ENCODE peak calls at places on chromosomes 7 and 10, in nine cellular contexts. One of them, this sample, is unnamed.

GRCh38 chr7:44122529-44122928 is 819 bp downstream of the POLD2 start:
- DNase-seq in left ventricle myocardium inferior: no peak
- DNase-seq in heart right ventricle: no peak
- DNase-seq in uterus: no peak
- DNase-seq in colonic mucosa: no peak
- DNase-seq in A549: no peak
- DNase-seq in PC-9: no peak
- DNase-seq in aorta: no peak
- DNase-seq in lower lobe of right lung: no peak
- DNase-seq in this sample: no peak

GRCh38 chr10:112454910-112455779 is 8.1 kb downstream of the VTI1A start:
- DNase-seq in left ventricle myocardium inferior: no peak
- DNase-seq in heart right ventricle: no peak
- DNase-seq in uterus: no peak
- DNase-seq in colonic mucosa: no peak
- DNase-seq in A549: no peak
- DNase-seq in PC-9: no peak
- DNase-seq in aorta: no peak
- DNase-seq in lower lobe of right lung: no peak
- DNase-seq in this sample: no peak

GRCh38 chr7:150341263-150342118 is at the start of gene RARRES2:
- DNase-seq in left ventricle myocardium inferior: peak; percentile 56
- DNase-seq in heart right ventricle: peak; percentile 65
- DNase-seq in uterus: peak; percentile 87
- DNase-seq in colonic mucosa: peak; percentile 58
- DNase-seq in A549: no peak
- DNase-seq in PC-9: no peak
- DNase-seq in aorta: peak; percentile 84
- DNase-seq in lower lobe of right lung: no peak
- DNase-seq in this sample: no peak

GRCh38 chr7:109178342-109178741 is 608.7 kb downstream of the DNAJB9 start:
- DNase-seq in left ventricle myocardium inferior: no peak
- DNase-seq in heart right ventricle: no peak
- DNase-seq in uterus: no peak
- DNase-seq in colonic mucosa: no peak
- DNase-seq in A549: no peak
- DNase-seq in PC-9: no peak
- DNase-seq in aorta: no peak
- DNase-seq in lower lobe of right lung: no peak
- DNase-seq in this sample: no peak

GRCh38 chr10:71337219-71337625 is 18.2 kb downstream of the SLC29A3 start:
- DNase-seq in left ventricle myocardium inferior: no peak
- DNase-seq in heart right ventricle: no peak
- DNase-seq in uterus: no peak
- DNase-seq in colonic mucosa: peak; percentile 44
- DNase-seq in A549: no peak
- DNase-seq in PC-9: peak; percentile 80
- DNase-seq in aorta: no peak
- DNase-seq in lower lobe of right lung: no peak
- DNase-seq in this sample: no peak

GRCh38 chr10:44132361-44133289 is 252.3 kb downstream of the CXCL12 start:
- DNase-seq in left ventricle myocardium inferior: peak; percentile 31
- DNase-seq in heart right ventricle: peak; percentile 17
- DNase-seq in uterus: peak; percentile 22
- DNase-seq in colonic mucosa: no peak
- DNase-seq in A549: no peak
- DNase-seq in PC-9: no peak
- DNase-seq in aorta: no peak
- DNase-seq in lower lobe of right lung: no peak
- DNase-seq in this sample: peak; percentile 40

GRCh38 chr10:96585726-96586418 is 940 bp downstream of the TM9SF3 start:
- DNase-seq in left ventricle myocardium inferior: no peak
- DNase-seq in heart right ventricle: no peak
- DNase-seq in uterus: no peak
- DNase-seq in colonic mucosa: peak; percentile 83
- DNase-seq in A549: no peak
- DNase-seq in PC-9: no peak
- DNase-seq in aorta: no peak
- DNase-seq in lower lobe of right lung: no peak
- DNase-seq in this sample: no peak

GRCh38 chr7:138727336-138728099 is 26.4 kb upstream of the SVOPL start:
- DNase-seq in left ventricle myocardium inferior: no peak
- DNase-seq in heart right ventricle: no peak
- DNase-seq in uterus: no peak
- DNase-seq in colonic mucosa: no peak
- DNase-seq in A549: no peak
- DNase-seq in PC-9: no peak
- DNase-seq in aorta: no peak
- DNase-seq in lower lobe of right lung: no peak
- DNase-seq in this sample: no peak

GRCh38 chr10:26859241-26860025 is 1.3 kb downstream of the ABI1 start:
- DNase-seq in left ventricle myocardium inferior: no peak
- DNase-seq in heart right ventricle: no peak
- DNase-seq in uterus: no peak
- DNase-seq in colonic mucosa: no peak
- DNase-seq in A549: no peak
- DNase-seq in PC-9: no peak
- DNase-seq in aorta: no peak
- DNase-seq in lower lobe of right lung: no peak
- DNase-seq in this sample: no peak

GRCh38 chr7:5704534-5704922 is 76.9 kb downstream of the RNF216 start:
- DNase-seq in left ventricle myocardium inferior: peak; percentile 67
- DNase-seq in heart right ventricle: peak; percentile 61
- DNase-seq in uterus: peak; percentile 84
- DNase-seq in colonic mucosa: peak; percentile 76
- DNase-seq in A549: peak; percentile 71
- DNase-seq in PC-9: peak; percentile 76
- DNase-seq in aorta: peak; percentile 87
- DNase-seq in lower lobe of right lung: peak; percentile 68
- DNase-seq in this sample: peak; percentile 83

GRCh38 chr10:72425133-72425532 is 70.4 kb upstream of the DNAJB12 start:
- DNase-seq in left ventricle myocardium inferior: no peak
- DNase-seq in heart right ventricle: no peak
- DNase-seq in uterus: no peak
- DNase-seq in colonic mucosa: no peak
- DNase-seq in A549: no peak
- DNase-seq in PC-9: no peak
- DNase-seq in aorta: no peak
- DNase-seq in lower lobe of right lung: no peak
- DNase-seq in this sample: no peak

GRCh38 chr10:69890065-69890831 is 88.5 kb downstream of the COL13A1 start:
- DNase-seq in left ventricle myocardium inferior: no peak
- DNase-seq in heart right ventricle: no peak
- DNase-seq in uterus: no peak
- DNase-seq in colonic mucosa: peak; percentile 59
- DNase-seq in A549: no peak
- DNase-seq in PC-9: no peak
- DNase-seq in aorta: no peak
- DNase-seq in lower lobe of right lung: no peak
- DNase-seq in this sample: no peak

GRCh38 chr7:74028321-74028812 is 394 bp downstream of the ELN start:
- DNase-seq in left ventricle myocardium inferior: no peak
- DNase-seq in heart right ventricle: no peak
- DNase-seq in uterus: no peak
- DNase-seq in colonic mucosa: no peak
- DNase-seq in A549: no peak
- DNase-seq in PC-9: no peak
- DNase-seq in aorta: peak; percentile 76
- DNase-seq in lower lobe of right lung: no peak
- DNase-seq in this sample: no peak

GRCh38 chr10:46228076-46229071 is 58.4 kb upstream of the ANTXRL start:
- DNase-seq in left ventricle myocardium inferior: peak; percentile 56
- DNase-seq in heart right ventricle: peak; percentile 57
- DNase-seq in uterus: peak; percentile 47
- DNase-seq in colonic mucosa: peak; percentile 72
- DNase-seq in A549: peak; percentile 89
- DNase-seq in PC-9: peak; percentile 84
- DNase-seq in aorta: peak; percentile 84
- DNase-seq in lower lobe of right lung: peak; percentile 67
- DNase-seq in this sample: peak; percentile 71

GRCh38 chr10:107544706-107545520 is 380.4 kb upstream of the SORCS1 start:
- DNase-seq in left ventricle myocardium inferior: no peak
- DNase-seq in heart right ventricle: no peak
- DNase-seq in uterus: no peak
- DNase-seq in colonic mucosa: no peak
- DNase-seq in A549: no peak
- DNase-seq in PC-9: no peak
- DNase-seq in aorta: no peak
- DNase-seq in lower lobe of right lung: no peak
- DNase-seq in this sample: no peak
- H3K27ac ChIP-seq in left ventricle myocardium inferior: no peak overlapping the region
- H3K27ac ChIP-seq in heart right ventricle: no peak overlapping the region
- H3K27ac ChIP-seq in uterus: no peak overlapping the region
- H3K27ac ChIP-seq in colonic mucosa: no peak overlapping the region
- H3K27ac ChIP-seq in A549: no peak overlapping the region
- H3K27ac ChIP-seq in PC-9: no peak overlapping the region
- H3K27ac ChIP-seq in aorta: no peak overlapping the region
- H3K27ac ChIP-seq in lower lobe of right lung: no peak overlapping the region
- H3K27ac ChIP-seq in this sample: no peak overlapping the region

GRCh38 chr10:99532194-99532593 is 548 bp upstream of the NKX2-3 start:
- DNase-seq in left ventricle myocardium inferior: no peak
- DNase-seq in heart right ventricle: no peak
- DNase-seq in uterus: no peak
- DNase-seq in colonic mucosa: no peak
- DNase-seq in A549: no peak
- DNase-seq in PC-9: no peak
- DNase-seq in aorta: no peak
- DNase-seq in lower lobe of right lung: no peak
- DNase-seq in this sample: no peak

GRCh38 chr10:99534939-99535763 is 2.4 kb downstream of the NKX2-3 start:
- DNase-seq in left ventricle myocardium inferior: no peak
- DNase-seq in heart right ventricle: no peak
- DNase-seq in uterus: no peak
- DNase-seq in colonic mucosa: no peak
- DNase-seq in A549: no peak
- DNase-seq in PC-9: no peak
- DNase-seq in aorta: no peak
- DNase-seq in lower lobe of right lung: no peak
- DNase-seq in this sample: no peak

GRCh38 chr10:99534456-99534938 is 1.8 kb downstream of the NKX2-3 start:
- DNase-seq in left ventricle myocardium inferior: no peak
- DNase-seq in heart right ventricle: no peak
- DNase-seq in uterus: no peak
- DNase-seq in colonic mucosa: no peak
- DNase-seq in A549: no peak
- DNase-seq in PC-9: no peak
- DNase-seq in aorta: no peak
- DNase-seq in lower lobe of right lung: no peak
- DNase-seq in this sample: no peak

GRCh38 chr10:99532687-99533495 is at the start of gene NKX2-3:
- DNase-seq in left ventricle myocardium inferior: peak; percentile 48
- DNase-seq in heart right ventricle: peak; percentile 53
- DNase-seq in uterus: peak; percentile 44
- DNase-seq in colonic mucosa: peak; percentile 87
- DNase-seq in A549: peak; percentile 88
- DNase-seq in PC-9: no peak
- DNase-seq in aorta: peak; percentile 78
- DNase-seq in lower lobe of right lung: peak; percentile 68
- DNase-seq in this sample: no peak

DNA sequence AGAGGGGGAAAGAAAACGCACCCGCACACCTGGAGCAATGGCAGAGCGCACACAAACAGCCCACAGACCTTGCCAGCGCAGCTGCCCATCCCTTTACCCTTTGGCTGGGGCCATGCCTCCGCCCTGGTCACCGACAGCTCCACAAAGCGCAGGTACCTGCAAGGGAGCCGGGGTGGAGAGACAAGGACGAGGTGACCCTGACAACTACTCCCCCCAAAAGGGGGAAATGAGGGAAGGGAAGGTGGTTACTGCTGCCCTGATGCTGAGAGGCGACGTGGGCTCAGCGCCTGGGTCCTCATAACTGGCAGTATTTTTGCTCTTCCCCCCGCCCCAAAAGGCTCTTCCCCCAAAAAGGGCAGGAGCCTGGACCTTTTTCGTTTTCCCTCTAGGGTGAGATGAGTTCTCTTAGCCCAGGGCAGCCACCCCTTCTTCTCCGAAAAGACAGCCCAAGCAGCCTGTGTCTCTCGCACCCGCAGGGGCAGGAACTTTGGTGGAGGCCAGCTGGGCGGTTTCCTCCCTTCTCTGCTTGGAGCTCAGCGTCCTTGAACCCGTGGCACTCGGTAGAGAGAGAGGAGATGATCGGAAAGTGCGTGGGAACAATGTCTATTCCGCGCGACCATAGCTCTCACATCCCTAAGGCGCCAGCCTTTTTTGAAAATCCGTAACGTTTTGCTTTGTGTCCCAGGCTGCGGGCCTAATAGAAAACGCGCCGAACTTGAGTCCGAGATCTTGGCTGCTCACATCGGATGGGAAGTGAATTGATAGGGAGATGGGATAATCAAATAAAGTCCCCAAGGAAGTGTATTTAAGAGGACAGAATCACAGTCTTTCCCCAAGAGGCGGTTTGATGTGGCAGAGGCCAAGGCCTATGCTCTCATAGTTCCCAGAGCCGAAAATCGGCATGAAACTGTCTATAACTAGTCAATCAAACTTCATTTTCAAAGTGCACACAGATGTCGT is 1.0 kb downstream of the NKX2-3 start:
- DNase-seq in left ventricle myocardium inferior: no peak
- DNase-seq in heart right ventricle: no peak
- DNase-seq in uterus: no peak
- DNase-seq in colonic mucosa: no peak
- DNase-seq in A549: no peak
- DNase-seq in PC-9: no peak
- DNase-seq in aorta: no peak
- DNase-seq in lower lobe of right lung: no peak
- DNase-seq in this sample: no peak
- H3K27ac ChIP-seq in left ventricle myocardium inferior: no peak overlapping the region
- H3K27ac ChIP-seq in heart right ventricle: no peak overlapping the region
- H3K27ac ChIP-seq in uterus: no peak overlapping the region
- H3K27ac ChIP-seq in colonic mucosa: peak overlapping the region; percentile 66
- H3K27ac ChIP-seq in A549: no peak overlapping the region
- H3K27ac ChIP-seq in PC-9: no peak overlapping the region
- H3K27ac ChIP-seq in aorta: no peak overlapping the region
- H3K27ac ChIP-seq in lower lobe of right lung: no peak overlapping the region
- H3K27ac ChIP-seq in this sample: no peak overlapping the region

GRCh38 chr10:75191821-75192568 is 18.6 kb upstream of the VDAC2 start:
- DNase-seq in left ventricle myocardium inferior: peak; percentile 52
- DNase-seq in heart right ventricle: peak; percentile 53
- DNase-seq in uterus: peak; percentile 55
- DNase-seq in colonic mucosa: peak; percentile 77
- DNase-seq in A549: peak; percentile 84
- DNase-seq in PC-9: peak; percentile 79
- DNase-seq in aorta: no peak
- DNase-seq in lower lobe of right lung: peak; percentile 54
- DNase-seq in this sample: peak; percentile 34
- H3K27ac ChIP-seq in left ventricle myocardium inferior: peak overlapping the region; percentile 59
- H3K27ac ChIP-seq in heart right ventricle: peak overlapping the region; percentile 45
- H3K27ac ChIP-seq in uterus: peak overlapping the region; percentile 55
- H3K27ac ChIP-seq in colonic mucosa: peak overlapping the region; percentile 79
- H3K27ac ChIP-seq in A549: peak overlapping the region; percentile 95
- H3K27ac ChIP-seq in PC-9: peak overlapping the region; percentile 89
- H3K27ac ChIP-seq in aorta: no peak overlapping the region
- H3K27ac ChIP-seq in lower lobe of right lung: peak overlapping the region; percentile 56
- H3K27ac ChIP-seq in this sample: peak overlapping the region; percentile 39

GRCh38 chr7:1434165-1434718 is 25.0 kb downstream of the MICALL2 start:
- DNase-seq in left ventricle myocardium inferior: no peak
- DNase-seq in heart right ventricle: no peak
- DNase-seq in uterus: no peak
- DNase-seq in colonic mucosa: no peak
- DNase-seq in A549: no peak
- DNase-seq in PC-9: no peak
- DNase-seq in aorta: no peak
- DNase-seq in lower lobe of right lung: no peak
- DNase-seq in this sample: no peak
- H3K27ac ChIP-seq in left ventricle myocardium inferior: no peak overlapping the region
- H3K27ac ChIP-seq in heart right ventricle: no peak overlapping the region
- H3K27ac ChIP-seq in uterus: no peak overlapping the region
- H3K27ac ChIP-seq in colonic mucosa: no peak overlapping the region
- H3K27ac ChIP-seq in A549: no peak overlapping the region
- H3K27ac ChIP-seq in PC-9: no peak overlapping the region
- H3K27ac ChIP-seq in aorta: no peak overlapping the region
- H3K27ac ChIP-seq in lower lobe of right lung: no peak overlapping the region
- H3K27ac ChIP-seq in this sample: no peak overlapping the region